ENCODE peak calls at places on chromosomes 3 and 15, in ten cellular contexts. R is psoas muscle, F is AG09309, M is fibroblast of villous mesenchyme, X is mesothelial cell of epicardium, E is heart left ventricle, Q is ovary, J is PC-3, I is sigmoid colon, T is neural crest cell. Y is an unnamed sample.

GRCh38 chr3:35640736-35641135 is 1.4 kb downstream of the ARPP21 start:
- DNase-seq in R (no peak), F (no peak), M (no peak), X (no peak), E (no peak), Q (no peak), J (no peak), I (no peak), T (no peak), Y (no peak)

GRCh38 chr3:71581451-71581980 is 2.0 kb downstream of the FOXP1 start:
- DNase-seq in R (peak), F (no peak), M (no peak), X (peak), E (peak), Q (peak), J (peak), I (peak), T (peak), Y (no peak)

GRCh38 chr3:57966823-57967222 is 41.4 kb upstream of the FLNB start:
- DNase-seq in R (no peak), F (no peak), M (no peak), X (no peak), E (no peak), Q (no peak), J (no peak), I (no peak), T (no peak), Y (no peak)

GRCh38 chr3:177811835-177812234 is 614.6 kb upstream of the TBL1XR1 start:
- DNase-seq in R (no peak), F (no peak), M (no peak), X (no peak), E (no peak), Q (no peak), J (peak), I (no peak), T (no peak), Y (no peak)

GRCh38 chr15:41231536-41231935 is 468 bp downstream of the CHP1 start:
- DNase-seq in R (no peak), F (no peak), M (peak), X (no peak), E (no peak), Q (no peak), J (no peak), I (no peak), T (no peak), Y (no peak)

GRCh38 chr3:46208167-46208704 is at the start of gene CCR1:
- DNase-seq in R (peak), F (no peak), M (peak), X (no peak), E (no peak), Q (no peak), J (peak), I (no peak), T (peak), Y (no peak)

GRCh38 chr3:143000525-143000924 is 845 bp upstream of the U2SURP start:
- DNase-seq in R (no peak), F (no peak), M (peak), X (no peak), E (no peak), Q (no peak), J (peak), I (no peak), T (no peak), Y (no peak)

GRCh38 chr15:63436872-63437375 is 55.3 kb upstream of the CA12 start:
- DNase-seq in R (peak), F (peak), M (peak), X (peak), E (peak), Q (peak), J (peak), I (peak), T (peak), Y (no peak)

GRCh38 chr3:127542441-127542952 is 48.0 kb downstream of the TPRA1 start:
- DNase-seq in R (no peak), F (no peak), M (no peak), X (no peak), E (no peak), Q (no peak), J (no peak), I (no peak), T (no peak), Y (no peak)

GRCh38 chr3:66195347-66195783 is 25.4 kb upstream of the SLC25A26 start:
- DNase-seq in R (peak), F (peak), M (peak), X (peak), E (peak), Q (peak), J (peak), I (peak), T (peak), Y (peak)

GRCh38 chr3:20343790-20344189 is 157.8 kb upstream of the SGO1 start:
- DNase-seq in R (no peak), F (no peak), M (no peak), X (no peak), E (no peak), Q (no peak), J (no peak), I (no peak), T (no peak), Y (no peak)

GRCh38 chr3:20340324-20340928 is 154.4 kb upstream of the SGO1 start:
- DNase-seq in R (peak), F (peak), M (peak), X (peak), E (peak), Q (peak), J (peak), I (peak), T (peak), Y (peak)

GRCh38 chr3:20350449-20350848 is 164.4 kb upstream of the SGO1 start:
- DNase-seq in R (no peak), F (no peak), M (no peak), X (no peak), E (no peak), Q (no peak), J (no peak), I (no peak), T (no peak), Y (no peak)

GRCh38 chr3:20346369-20346768 is 160.4 kb upstream of the SGO1 start:
- DNase-seq in R (no peak), F (no peak), M (no peak), X (no peak), E (no peak), Q (no peak), J (no peak), I (no peak), T (no peak), Y (no peak)

GRCh38 chr3:20344400-20344959 is 158.5 kb upstream of the SGO1 start:
- DNase-seq in R (no peak), F (no peak), M (no peak), X (no peak), E (no peak), Q (no peak), J (no peak), I (no peak), T (no peak), Y (no peak)
- TF ChIP-seq CTCF in R (no peak), F (no peak), M (no peak), X (no peak), E (no peak), Q (no peak), J (no peak), I (no peak), T (no peak), Y (no peak)

GRCh38 chr3:172609750-172610149 is 86.5 kb upstream of the TNFSF10 start:
- DNase-seq in R (no peak), F (no peak), M (no peak), X (no peak), E (no peak), Q (no peak), J (no peak), I (no peak), T (no peak), Y (no peak)
- TF ChIP-seq CTCF in R (no peak), F (no peak), M (no peak), X (no peak), E (no peak), Q (no peak), J (no peak), I (no peak), T (no peak), Y (no peak)

GRCh38 chr3:52277972-52278509 is 408 bp downstream of the WDR82 start:
- DNase-seq in R (peak), F (no peak), M (peak), X (no peak), E (no peak), Q (no peak), J (no peak), I (peak), T (peak), Y (no peak)

GRCh38 chr3:52281980-52282801 is 3.7 kb upstream of the WDR82 start:
- DNase-seq in R (no peak), F (no peak), M (peak), X (no peak), E (no peak), Q (peak), J (no peak), I (no peak), T (no peak), Y (no peak)

GRCh38 chr3:52280046-52280445 is 1.6 kb upstream of the WDR82 start:
- DNase-seq in R (no peak), F (no peak), M (peak), X (no peak), E (no peak), Q (no peak), J (no peak), I (no peak), T (no peak), Y (no peak)

GRCh38 chr3:52277071-52277964 is 1.1 kb downstream of the WDR82 start:
- DNase-seq in R (peak), F (no peak), M (peak), X (peak), E (peak), Q (peak), J (peak), I (peak), T (peak), Y (no peak)

DNA sequence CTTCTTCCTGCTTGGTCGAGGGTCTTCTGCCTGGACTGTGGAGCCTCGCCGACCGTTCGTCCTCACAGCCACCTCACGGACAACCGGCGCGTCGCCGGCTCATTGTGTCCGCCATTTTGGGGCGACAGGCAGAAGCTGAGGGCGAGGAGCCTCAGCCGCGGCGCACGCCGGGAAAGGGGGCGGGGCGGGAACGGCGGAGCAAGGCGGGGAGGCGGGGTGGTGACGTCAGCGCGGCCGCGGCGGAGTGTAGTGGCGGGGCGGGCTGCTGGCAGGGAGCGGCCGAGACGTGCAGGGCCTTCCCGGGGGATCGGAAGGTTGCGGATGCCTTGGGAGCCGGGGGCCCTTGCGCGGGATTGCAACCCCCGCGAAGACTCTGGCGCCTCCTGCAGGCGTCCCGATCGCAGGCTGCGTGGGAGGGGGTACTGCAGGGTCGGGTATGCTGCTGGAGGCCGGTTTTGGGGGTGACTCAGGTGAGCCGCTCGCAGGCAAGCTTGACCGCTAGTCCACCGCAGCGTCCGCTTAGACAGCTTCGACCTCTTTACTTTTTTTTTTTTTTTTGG is at the start of gene WDR82:
- DNase-seq in R (peak), F (peak), M (peak), X (peak), E (peak), Q (peak), J (peak), I (peak), T (peak), Y (no peak)
- TF ChIP-seq CTCF in R (peak), F (peak), M (peak), X (no peak), E (peak), Q (peak), J (peak), I (peak), T (peak), Y (peak)

GRCh38 chr3:43872301-43872700 is 181.6 kb downstream of the ABHD5 start:
- DNase-seq in R (no peak), F (peak), M (peak), X (no peak), E (no peak), Q (no peak), J (peak), I (no peak), T (no peak), Y (no peak)

GRCh38 chr3:43871627-43872245 is 181.0 kb downstream of the ABHD5 start:
- DNase-seq in R (no peak), F (no peak), M (peak), X (peak), E (no peak), Q (no peak), J (no peak), I (no peak), T (no peak), Y (no peak)

GRCh38 chr3:43874290-43874689 is 183.6 kb downstream of the ABHD5 start:
- DNase-seq in R (no peak), F (no peak), M (no peak), X (no peak), E (no peak), Q (no peak), J (peak), I (no peak), T (no peak), Y (no peak)

GRCh38 chr3:43873723-43874122 is 183.0 kb downstream of the ABHD5 start:
- DNase-seq in R (no peak), F (no peak), M (no peak), X (no peak), E (no peak), Q (no peak), J (no peak), I (no peak), T (no peak), Y (no peak)

GRCh38 chr3:43872901-43873300 is 182.2 kb downstream of the ABHD5 start:
- DNase-seq in R (no peak), F (peak), M (no peak), X (no peak), E (no peak), Q (no peak), J (peak), I (no peak), T (no peak), Y (no peak)
- TF ChIP-seq CTCF in R (no peak), F (no peak), M (no peak), X (no peak), E (no peak), Q (no peak), J (no peak), I (no peak), T (no peak), Y (no peak)

DNA sequence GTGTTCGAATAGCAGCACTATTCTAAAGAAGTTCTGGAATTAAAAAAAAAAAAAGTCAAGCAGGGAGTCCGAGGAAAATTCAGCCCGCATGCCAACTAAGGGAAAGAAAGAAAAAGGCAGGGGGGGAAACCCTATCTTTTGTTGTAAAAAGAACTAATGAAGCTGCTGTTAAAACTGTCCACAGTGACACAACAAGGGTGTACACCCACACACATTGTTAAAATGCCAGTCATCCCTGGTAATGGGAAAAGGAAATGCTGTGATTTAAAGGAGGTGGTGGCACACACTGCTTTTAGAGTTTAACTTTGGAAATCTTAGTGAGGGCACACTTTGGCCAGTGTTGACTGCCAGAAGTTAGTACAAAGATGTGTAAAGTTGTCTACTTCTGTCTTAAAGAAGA is 521.3 kb downstream of the ZIC1 start:
- DNase-seq in R (no peak), F (no peak), M (peak), X (no peak), E (no peak), Q (no peak), J (peak), I (no peak), T (no peak), Y (no peak)
- TF ChIP-seq CTCF in R (no peak), F (no peak), M (no peak), X (no peak), E (no peak), Q (no peak), J (no peak), I (no peak), T (no peak), Y (no peak)

DNA sequence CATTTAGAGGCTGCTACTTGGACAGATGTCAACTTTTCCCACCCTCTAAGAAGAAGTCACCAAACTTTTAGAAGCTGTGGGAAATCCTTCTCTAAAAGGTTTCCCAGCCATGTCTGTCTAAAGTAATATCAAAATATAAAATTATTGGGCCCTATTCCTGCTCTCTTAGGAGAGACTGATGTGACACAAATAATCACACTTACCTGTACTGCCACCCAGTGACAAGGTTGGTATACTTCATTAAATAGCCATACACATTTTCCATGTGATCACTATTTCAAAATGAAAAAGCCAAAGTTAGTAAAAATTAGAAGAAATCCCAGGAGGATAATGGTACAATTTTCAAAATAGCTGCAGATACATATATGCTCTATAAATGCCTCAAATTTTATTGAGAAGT is 12.6 kb downstream of the OSBPL11 start:
- DNase-seq in R (no peak), F (no peak), M (no peak), X (no peak), E (no peak), Q (no peak), J (peak), I (no peak), T (no peak), Y (no peak)
- TF ChIP-seq CTCF in R (no peak), F (no peak), M (no peak), X (peak), E (no peak), Q (no peak), J (peak), I (no peak), T (no peak), Y (peak)

DNA sequence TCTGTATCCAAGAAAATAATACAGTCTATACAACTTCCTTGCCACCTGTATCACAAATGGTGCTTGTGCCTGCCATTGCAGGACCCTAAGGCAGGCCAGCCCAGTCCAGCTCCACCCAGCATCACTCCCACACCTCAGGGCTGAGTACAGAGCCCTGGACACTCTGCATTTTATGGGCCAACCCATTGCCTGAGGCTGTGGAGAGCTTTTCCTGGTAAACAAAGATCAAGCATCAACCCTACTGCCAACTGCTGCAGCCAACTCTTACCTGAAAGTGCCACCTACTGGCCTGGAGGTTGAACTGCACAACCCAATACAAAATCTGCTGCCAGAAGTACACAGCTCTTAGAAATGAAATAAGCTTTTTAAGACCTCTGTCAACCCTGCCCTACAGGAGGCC is 1082.2 kb downstream of the NAALADL2 start:
- DNase-seq in R (no peak), F (no peak), M (no peak), X (no peak), E (no peak), Q (no peak), J (peak), I (no peak), T (no peak), Y (no peak)
- TF ChIP-seq CTCF in R (no peak), F (peak), M (peak), X (peak), E (no peak), Q (no peak), J (peak), I (peak), T (peak), Y (peak)

GRCh38 chr3:22729981-22730380 is 473.1 kb upstream of the UBE2E2 start:
- DNase-seq in R (no peak), F (no peak), M (no peak), X (no peak), E (no peak), Q (no peak), J (peak), I (no peak), T (no peak), Y (no peak)
- TF ChIP-seq CTCF in R (no peak), F (no peak), M (no peak), X (peak), E (no peak), Q (no peak), J (peak), I (no peak), T (peak), Y (peak)

DNA sequence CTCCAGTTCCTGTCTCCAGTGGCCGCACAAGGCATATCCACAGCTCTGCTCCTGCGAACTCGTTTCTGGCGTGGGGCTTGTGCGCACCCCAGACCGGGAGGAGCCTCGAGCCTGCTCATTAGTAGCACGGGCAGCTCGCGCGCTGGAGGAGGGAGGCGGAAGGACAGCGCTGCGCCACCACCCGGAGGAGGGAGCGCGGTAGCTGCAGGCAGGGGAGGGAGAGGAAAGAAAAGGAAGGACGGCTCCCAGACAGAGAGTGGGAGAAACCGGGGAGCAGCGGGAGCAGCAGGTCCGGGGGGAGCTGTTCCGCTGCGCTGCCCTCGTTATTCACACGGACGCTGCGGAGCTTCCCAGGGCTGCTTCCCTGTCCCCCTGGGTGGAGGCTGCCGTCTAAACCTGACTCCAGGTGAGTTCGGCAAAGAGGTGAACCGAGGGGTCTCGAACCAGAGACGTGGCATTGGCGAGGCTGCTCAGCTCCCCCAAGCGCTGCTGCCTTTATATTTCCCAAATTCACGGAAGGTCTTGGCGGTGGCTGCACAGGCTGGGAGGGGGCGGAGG is 121.3 kb upstream of the ZNF717 start:
- DNase-seq in R (peak), F (peak), M (no peak), X (peak), E (no peak), Q (no peak), J (no peak), I (peak), T (peak), Y (no peak)
- TF ChIP-seq CTCF in R (no peak), F (peak), M (no peak), X (no peak), E (no peak), Q (no peak), J (no peak), I (no peak), T (peak), Y (no peak)